ENCODE peak calls at places on chromosomes 11 and 22, in seven cellular contexts. O, C, H, F, Q, Z and I are unnamed samples.

GRCh38 chr22:35477911-35478582 is 62.6 kb upstream of the RASD2 start:
- DNase-seq in O (peak; percentile 79), C (no peak), H (peak; percentile 91), F (peak; percentile 78), Q (peak; percentile 95), Z (no peak), I (no peak)

GRCh38 chr11:23704183-23704582 is 792.7 kb upstream of the LUZP2 start:
- DNase-seq in O (no peak), C (no peak), H (no peak), F (no peak), Q (no peak), Z (no peak), I (no peak)

GRCh38 chr22:38419864-38420172 is 35.2 kb downstream of the KCNJ4 start:
- DNase-seq in O (no peak), C (no peak), H (no peak), F (no peak), Q (no peak), Z (no peak), I (no peak)

GRCh38 chr11:72238040-72238450 is 5.9 kb downstream of the PHOX2A start:
- DNase-seq in O (peak; percentile 45), C (peak; percentile 76), H (peak; percentile 67), F (peak; percentile 78), Q (peak; percentile 90), Z (peak; percentile 82), I (peak; percentile 26)

GRCh38 chr11:125743681-125744080 is 2.4 kb upstream of the PATE1 start:
- DNase-seq in O (no peak), C (no peak), H (no peak), F (no peak), Q (no peak), Z (no peak), I (no peak)

GRCh38 chr11:118438314-118438931 is 2.1 kb downstream of the KMT2A start:
- DNase-seq in O (peak; percentile 83), C (peak; percentile 37), H (peak; percentile 87), F (no peak), Q (peak; percentile 72), Z (peak; percentile 58), I (peak; percentile 60)

GRCh38 chr11:71251159-71251721 is 1.1 kb downstream of the SHANK2 start:
- DNase-seq in O (no peak), C (no peak), H (no peak), F (no peak), Q (no peak), Z (peak; percentile 25), I (no peak)

GRCh38 chr11:46513934-46514342 is 79.9 kb downstream of the AMBRA1 start:
- DNase-seq in O (peak; percentile 49), C (no peak), H (peak; percentile 41), F (peak; percentile 53), Q (peak; percentile 87), Z (peak; percentile 31), I (no peak)

GRCh38 chr11:3164540-3165151 is 464 bp downstream of the OSBPL5 start:
- DNase-seq in O (no peak), C (no peak), H (no peak), F (peak; percentile 56), Q (peak; percentile 70), Z (no peak), I (no peak)

GRCh38 chr22:49969751-49970527 is 9.4 kb downstream of the PIM3 start:
- DNase-seq in O (no peak), C (no peak), H (no peak), F (peak; percentile 53), Q (peak; percentile 69), Z (no peak), I (no peak)

GRCh38 chr22:36281726-36282077 is 28.8 kb downstream of the APOL1 start:
- DNase-seq in O (no peak), C (no peak), H (no peak), F (no peak), Q (peak; percentile 59), Z (no peak), I (no peak)

GRCh38 chr11:1205121-1205986 is 17.5 kb upstream of the MUC5B start:
- DNase-seq in O (no peak), C (no peak), H (no peak), F (no peak), Q (peak; percentile 58), Z (no peak), I (no peak)

GRCh38 chr11:35247863-35248262 is 108.9 kb downstream of the CD44 start:
- DNase-seq in O (no peak), C (no peak), H (no peak), F (no peak), Q (no peak), Z (no peak), I (no peak)

GRCh38 chr11:12048936-12049790 is 40.7 kb upstream of the DKK3 start:
- DNase-seq in O (peak; percentile 20), C (no peak), H (peak; percentile 42), F (no peak), Q (no peak), Z (no peak), I (no peak)

GRCh38 chr11:48044577-48044976 is 64.2 kb downstream of the PTPRJ start:
- DNase-seq in O (no peak), C (peak; percentile 46), H (no peak), F (no peak), Q (no peak), Z (peak; percentile 74), I (no peak)

GRCh38 chr11:129701706-129702105 is 113.9 kb upstream of the TMEM45B start:
- DNase-seq in O (no peak), C (no peak), H (no peak), F (no peak), Q (no peak), Z (no peak), I (no peak)

GRCh38 chr22:45192701-45193187 is 29.0 kb downstream of the NUP50 start:
- DNase-seq in O (no peak), C (no peak), H (no peak), F (peak; percentile 23), Q (no peak), Z (peak; percentile 8), I (no peak)

GRCh38 chr22:37079668-37080171 is 28.2 kb downstream of the KCTD17 start:
- DNase-seq in O (peak; percentile 60), C (no peak), H (peak; percentile 76), F (no peak), Q (no peak), Z (peak; percentile 62), I (no peak)

GRCh38 chr11:114197799-114198500 is 98.2 kb upstream of the NNMT start:
- DNase-seq in O (peak; percentile 75), C (peak; percentile 82), H (peak; percentile 71), F (peak; percentile 92), Q (peak; percentile 97), Z (peak; percentile 84), I (peak; percentile 95)

DNA sequence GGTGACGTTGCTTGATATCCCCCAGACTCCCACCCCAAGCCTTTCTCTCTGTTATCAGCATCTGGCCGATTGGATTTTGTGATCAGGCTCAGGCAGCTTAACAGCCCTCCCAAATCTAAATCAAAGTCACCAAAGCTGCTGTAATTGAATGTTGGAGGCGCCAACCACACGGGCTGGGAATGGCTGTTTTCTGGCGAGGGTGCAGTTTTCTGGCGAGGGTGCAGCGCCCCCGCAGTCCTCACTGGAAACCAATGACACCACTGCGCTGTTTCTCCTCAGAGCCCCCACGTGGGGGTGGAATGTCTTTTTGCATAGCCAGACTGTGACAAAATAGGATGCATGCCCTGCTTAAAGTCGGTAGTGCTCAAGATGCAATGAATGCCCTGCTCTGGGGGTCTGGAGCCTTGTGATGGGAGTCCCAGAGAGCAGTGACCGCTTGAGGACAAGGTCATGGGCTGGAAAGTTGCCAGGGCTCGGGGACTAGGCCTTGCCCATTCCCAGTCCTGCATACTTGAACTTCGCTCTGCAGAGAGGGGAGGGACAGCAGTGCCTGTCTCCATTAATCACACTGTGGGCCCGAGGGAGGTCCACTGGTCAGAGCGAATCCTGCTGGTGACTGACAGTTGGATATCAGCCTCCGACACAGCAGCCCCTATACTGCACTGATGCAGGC is 105.3 kb downstream of the MORC2 start:
- DNase-seq in O (peak; percentile 23), C (no peak), H (peak; percentile 21), F (no peak), Q (peak; percentile 50), Z (no peak), I (no peak)
- TF ChIP-seq CTCF in O (no peak), C (no peak), H (no peak), F (no peak), Q (no peak), Z (no peak), I (no peak)

GRCh38 chr11:4607111-4607510 is 920 bp downstream of the TRIM68 start:
- DNase-seq in O (peak; percentile 20), C (no peak), H (peak; percentile 7), F (no peak), Q (no peak), Z (no peak), I (no peak)
- H3K4me3 ChIP-seq in O (peak overlapping the region; percentile 68), C (no peak overlapping the region), H (peak overlapping the region; percentile 69), F (peak overlapping the region; percentile 87), Q (peak overlapping the region; percentile 62), Z (no peak overlapping the region), I (peak overlapping the region; percentile 86)

GRCh38 chr11:119782021-119782420 is 53.0 kb upstream of the NECTIN1 start:
- DNase-seq in O (no peak), C (no peak), H (no peak), F (no peak), Q (no peak), Z (no peak), I (no peak)
- TF ChIP-seq CTCF in O (no peak), C (no peak), H (no peak), F (no peak), Q (no peak), Z (no peak), I (no peak)

GRCh38 chr11:128476729-128477128 is 110.6 kb downstream of the ETS1 start:
- DNase-seq in O (peak; percentile 86), C (peak; percentile 43), H (no peak), F (no peak), Q (no peak), Z (peak; percentile 78), I (no peak)

GRCh38 chr11:128476031-128476430 is 111.3 kb downstream of the ETS1 start:
- DNase-seq in O (no peak), C (no peak), H (no peak), F (no peak), Q (no peak), Z (no peak), I (no peak)

GRCh38 chr11:128480066-128480465 is 107.3 kb downstream of the ETS1 start:
- DNase-seq in O (no peak), C (no peak), H (no peak), F (no peak), Q (no peak), Z (no peak), I (no peak)

GRCh38 chr11:128478305-128478704 is 109.1 kb downstream of the ETS1 start:
- DNase-seq in O (no peak), C (no peak), H (no peak), F (no peak), Q (no peak), Z (no peak), I (no peak)

GRCh38 chr11:128477811-128478210 is 109.5 kb downstream of the ETS1 start:
- DNase-seq in O (no peak), C (no peak), H (no peak), F (no peak), Q (no peak), Z (no peak), I (no peak)
- H3K4me3 ChIP-seq in O (no peak overlapping the region), C (no peak overlapping the region), H (no peak overlapping the region), F (no peak overlapping the region), Q (no peak overlapping the region), Z (no peak overlapping the region), I (no peak overlapping the region)